ENCODE peak calls at places on chromosomes 4 and X, in ten cellular contexts. C is ovary, E is HFF-Myc, S is cardiac fibroblast, A is AG10803, J is mucosa of descending colon, R is hepatocyte, P is heart left ventricle, K is sigmoid colon, I is epithelial cell of esophagus. U is an unnamed sample.

GRCh38 chr4:105291920-105292319 is 145.2 kb downstream of the TET2 start:
- DNase-seq in K (no peak), R (peak; percentile 44), I (no peak), S (no peak), P (no peak), A (no peak), J (no peak), E (no peak), C (no peak), U (no peak)

GRCh38 chr4:184062769-184063168 is 154.9 kb downstream of the ENPP6 start:
- DNase-seq in R (no peak), S (no peak), J (no peak), E (no peak), P (no peak), A (no peak), C (no peak), K (no peak), I (no peak), U (no peak)

GRCh38 chr4:145298885-145299284 is 118.5 kb upstream of the OTUD4 start:
- DNase-seq in E (no peak), R (no peak), C (no peak), A (no peak), K (no peak), S (no peak), J (no peak), I (no peak), P (no peak), U (no peak)

GRCh38 chrX:1433646-1434357 is 18.9 kb downstream of the ASMTL start:
- DNase-seq in R (no peak), K (no peak), A (no peak), P (peak; percentile 34), C (no peak), I (no peak), S (no peak), E (no peak), J (peak; percentile 28), U (no peak)

GRCh38 chrX:124346064-124346876 is at the start of gene SH2D1A:
- DNase-seq in I (no peak), S (no peak), J (no peak), K (no peak), P (no peak), E (no peak), C (no peak), R (no peak), A (no peak), U (no peak)

GRCh38 chrX:19585370-19586082 is 70.2 kb upstream of the MAP3K15 start:
- DNase-seq in E (no peak), S (no peak), K (no peak), R (no peak), J (no peak), A (no peak), I (peak; percentile 65), C (no peak), P (no peak), U (no peak)

GRCh38 chrX:968391-968790 is 244.1 kb downstream of the CRLF2 start:
- DNase-seq in R (no peak), S (no peak), C (no peak), K (no peak), E (no peak), I (no peak), J (no peak), A (no peak), P (no peak), U (no peak)

GRCh38 chr4:21802406-21802805 is 146.2 kb downstream of the KCNIP4 start:
- DNase-seq in E (no peak), S (peak; percentile 85), J (no peak), P (no peak), A (peak; percentile 62), C (no peak), K (no peak), R (no peak), I (peak; percentile 55), U (peak; percentile 71)

GRCh38 chrX:155148724-155149537 is 67.3 kb upstream of the VBP1 start:
- DNase-seq in C (no peak), P (no peak), J (no peak), E (no peak), A (peak; percentile 18), S (peak; percentile 36), R (no peak), K (no peak), I (peak; percentile 20), U (peak; percentile 12)

GRCh38 chr4:6992728-6993655 is 50.2 kb upstream of the TADA2B start:
- DNase-seq in I (peak; percentile 57), C (no peak), E (no peak), J (no peak), K (no peak), P (no peak), R (no peak), S (no peak), A (peak; percentile 8), U (peak; percentile 7)

GRCh38 chrX:11739796-11740195 is 18.2 kb upstream of the MSL3 start:
- DNase-seq in J (no peak), I (no peak), P (no peak), C (no peak), E (no peak), R (no peak), A (no peak), K (no peak), S (no peak), U (no peak)

GRCh38 chrX:48493890-48494364 is 14.9 kb upstream of the PORCN start:
- DNase-seq in R (peak; percentile 52), I (peak; percentile 55), E (no peak), C (no peak), K (no peak), A (no peak), J (no peak), S (peak; percentile 79), P (no peak), U (peak; percentile 35)

GRCh38 chr4:105191621-105192210 is 45.0 kb downstream of the TET2 start:
- DNase-seq in C (no peak), P (no peak), K (no peak), A (peak; percentile 16), J (no peak), S (peak; percentile 83), I (peak; percentile 67), E (no peak), R (no peak), U (peak; percentile 50)

GRCh38 chr4:106773106-106773905 is 262.8 kb downstream of the DKK2 start:
- DNase-seq in J (no peak), R (no peak), I (no peak), C (no peak), E (no peak), K (no peak), A (peak; percentile 86), S (peak; percentile 43), P (peak; percentile 22), U (peak; percentile 66)

DNA sequence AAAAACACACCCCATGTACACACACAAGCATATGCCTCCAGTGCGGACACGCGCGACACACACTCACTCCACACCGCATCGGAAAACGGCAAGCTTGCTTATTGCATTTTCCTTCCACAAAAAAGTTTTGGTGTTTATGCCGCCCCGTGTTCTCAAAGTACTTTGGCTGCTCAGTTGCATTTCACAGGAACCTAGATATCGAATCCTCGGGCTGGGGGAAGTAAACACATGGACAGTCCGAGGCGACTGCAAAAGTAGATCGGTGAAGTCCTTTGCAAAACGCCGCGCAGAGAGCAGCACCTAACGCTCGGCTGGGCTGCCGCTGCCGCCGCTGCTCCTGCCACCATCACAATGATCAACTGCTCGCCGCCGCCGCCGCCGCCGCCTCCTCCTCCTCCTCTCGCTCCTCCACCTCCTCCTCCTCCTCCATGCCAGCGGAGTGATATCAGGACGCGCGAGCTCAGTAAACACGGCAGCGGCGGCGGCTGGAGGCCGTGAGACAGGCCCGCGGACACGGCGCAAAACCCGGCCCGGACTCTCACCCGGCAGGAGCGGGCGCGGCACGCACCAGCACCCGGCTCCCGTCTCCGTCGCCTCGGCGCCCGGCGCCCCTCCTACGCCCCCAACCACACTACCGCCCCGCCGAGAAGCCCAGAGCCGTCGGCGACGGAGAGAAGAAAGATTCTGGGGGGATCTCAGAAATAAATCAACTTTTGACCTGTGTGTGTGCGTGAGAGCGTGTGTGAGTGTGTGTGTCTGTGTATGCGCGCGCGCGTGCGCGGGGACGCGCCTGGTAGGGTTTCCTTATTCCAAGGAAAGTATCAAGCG is at the start of gene MAML3:
- DNase-seq in I (peak; percentile 98), E (peak; percentile 61), S (peak; percentile 97), P (peak; percentile 97), J (peak; percentile 96), A (peak; percentile 99), C (peak; percentile 96), K (peak; percentile 98), R (peak; percentile 96), U (peak; percentile 97)
- TF ChIP-seq CTCF in I (no peak), E (no peak), S (no peak), P (no peak), J (no peak), A (no peak), C (peak; percentile 11), K (no peak), R (no peak), U (no peak)

DNA sequence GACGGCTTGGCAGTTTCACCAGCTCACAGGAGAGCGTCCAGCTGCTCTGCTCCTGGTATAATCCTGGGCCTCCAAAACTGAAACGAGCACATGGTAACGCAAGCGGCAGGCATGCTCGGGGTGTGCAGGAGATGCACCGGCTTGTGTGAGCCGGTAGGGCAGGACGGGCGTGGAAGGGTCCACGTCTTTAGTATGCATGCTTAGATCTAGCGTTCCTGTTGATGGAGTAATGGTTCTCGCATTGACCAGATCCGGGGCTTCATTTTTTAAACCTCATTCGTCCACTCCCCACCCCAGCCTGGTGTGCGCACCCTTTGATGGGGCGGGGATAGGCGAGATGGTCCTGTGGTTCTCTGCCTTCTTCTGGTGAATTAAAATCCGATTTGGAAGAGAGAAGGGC is 39.7 kb downstream of the FAM149A start:
- DNase-seq in R (peak; percentile 62), K (no peak), P (no peak), A (peak; percentile 25), C (peak; percentile 46), S (peak; percentile 53), J (no peak), I (peak; percentile 43), E (no peak), U (no peak)
- TF ChIP-seq CTCF in R (no peak), K (peak; percentile 42), P (peak; percentile 28), A (peak; percentile 21), C (no peak), S (peak; percentile 22), J (no peak), I (peak; percentile 28), E (no peak), U (no peak)

DNA sequence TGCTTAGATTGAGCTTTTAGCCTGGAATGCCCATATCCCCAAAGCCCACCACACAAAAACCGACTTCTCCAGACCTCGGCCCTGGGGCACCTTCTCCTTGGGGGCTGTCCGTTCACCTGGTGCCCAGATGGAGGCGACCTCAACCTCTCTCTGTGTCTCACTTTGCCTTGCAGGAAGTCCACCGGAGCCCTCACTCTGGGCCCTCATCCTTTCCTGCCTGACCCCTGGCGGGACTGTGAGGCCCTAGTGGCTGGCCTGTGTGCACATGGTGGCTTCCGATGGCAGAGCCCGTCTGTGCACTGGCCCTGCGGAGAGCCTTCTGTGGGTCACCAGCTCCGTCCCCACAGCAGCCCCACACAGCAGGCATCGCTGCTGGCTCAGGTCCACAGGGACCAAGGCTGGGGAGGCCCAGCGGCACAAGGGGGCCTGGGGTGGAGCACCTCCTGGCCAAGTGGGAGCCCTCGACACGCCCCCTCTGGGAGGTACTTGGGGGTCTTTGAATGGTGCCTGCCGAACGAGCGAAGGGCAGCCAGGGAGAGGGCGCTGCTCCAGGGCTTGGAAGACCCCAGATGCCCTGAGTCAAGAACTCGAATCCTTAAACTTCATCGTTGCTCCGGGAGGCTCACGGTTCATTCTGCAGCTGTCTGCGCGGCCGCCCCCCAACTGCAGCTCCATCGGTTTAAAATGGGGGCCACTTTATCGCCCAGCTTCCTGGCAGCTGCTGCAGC is 97.2 kb upstream of the ADRA2C start:
- DNase-seq in I (no peak), P (no peak), E (no peak), A (no peak), C (no peak), S (no peak), J (peak; percentile 39), K (no peak), R (no peak), U (no peak)
- TF ChIP-seq CTCF in I (no peak), P (no peak), E (no peak), A (no peak), C (no peak), S (no peak), J (no peak), K (no peak), R (no peak), U (no peak)

GRCh38 chr4:2251073-2251794 is 9.3 kb upstream of the HAUS3 start:
- DNase-seq in R (no peak), J (peak; percentile 37), S (no peak), I (no peak), E (no peak), P (peak; percentile 59), K (peak; percentile 62), C (peak; percentile 17), A (no peak), U (no peak)
- TF ChIP-seq CTCF in R (no peak), J (no peak), S (no peak), I (no peak), E (no peak), P (no peak), K (no peak), C (no peak), A (no peak), U (no peak)

U was measured in HFFc6.